ENCODE peak calls at places on chromosomes 4 and X, in six cellular contexts. One of them, this sample, is unnamed.

GRCh38 chrX:12956704-12957541 is 18.0 kb upstream of the TMSB4X start:
- DNase-seq in naive thymus-derived CD4-positive, alpha-beta T cell: peak
- DNase-seq in mucosa of descending colon: peak
- DNase-seq in lower lobe of right lung: no peak
- DNase-seq in foreskin fibroblast: no peak
- DNase-seq in fibroblast of lung: peak
- DNase-seq in this sample: peak

GRCh38 chrX:45621356-45622041 is 420.8 kb upstream of the DIPK2B start:
- DNase-seq in mucosa of descending colon: no peak
- DNase-seq in fibroblast of lung: peak
- DNase-seq in lower lobe of right lung: no peak
- DNase-seq in foreskin fibroblast: peak
- DNase-seq in naive thymus-derived CD4-positive, alpha-beta T cell: no peak
- DNase-seq in this sample: no peak

GRCh38 chr4:40980318-40980883 is 230.6 kb downstream of the NSUN7 start:
- DNase-seq in fibroblast of lung: no peak
- DNase-seq in foreskin fibroblast: no peak
- DNase-seq in naive thymus-derived CD4-positive, alpha-beta T cell: no peak
- DNase-seq in mucosa of descending colon: no peak
- DNase-seq in lower lobe of right lung: no peak
- DNase-seq in this sample: no peak

GRCh38 chr4:76307670-76308014 is 1.1 kb downstream of the STBD1 start:
- DNase-seq in naive thymus-derived CD4-positive, alpha-beta T cell: no peak
- DNase-seq in foreskin fibroblast: no peak
- DNase-seq in fibroblast of lung: no peak
- DNase-seq in lower lobe of right lung: no peak
- DNase-seq in mucosa of descending colon: peak
- DNase-seq in this sample: no peak

GRCh38 chr4:140300271-140300970 is 73.0 kb upstream of the SCOC start:
- DNase-seq in foreskin fibroblast: peak
- DNase-seq in fibroblast of lung: peak
- DNase-seq in mucosa of descending colon: no peak
- DNase-seq in naive thymus-derived CD4-positive, alpha-beta T cell: no peak
- DNase-seq in lower lobe of right lung: no peak
- DNase-seq in this sample: no peak

GRCh38 chrX:69919749-69920148 is 130.0 kb downstream of the AWAT2 start:
- DNase-seq in foreskin fibroblast: no peak
- DNase-seq in mucosa of descending colon: no peak
- DNase-seq in lower lobe of right lung: no peak
- DNase-seq in naive thymus-derived CD4-positive, alpha-beta T cell: no peak
- DNase-seq in fibroblast of lung: no peak
- DNase-seq in this sample: peak

GRCh38 chr4:3851211-3851610 is 85.0 kb downstream of the ADRA2C start:
- DNase-seq in naive thymus-derived CD4-positive, alpha-beta T cell: no peak
- DNase-seq in foreskin fibroblast: peak
- DNase-seq in lower lobe of right lung: no peak
- DNase-seq in fibroblast of lung: no peak
- DNase-seq in mucosa of descending colon: no peak
- DNase-seq in this sample: peak

GRCh38 chr4:77159798-77160197 is 2.8 kb downstream of the CCNG2 start:
- DNase-seq in lower lobe of right lung: no peak
- DNase-seq in fibroblast of lung: no peak
- DNase-seq in foreskin fibroblast: no peak
- DNase-seq in mucosa of descending colon: no peak
- DNase-seq in naive thymus-derived CD4-positive, alpha-beta T cell: no peak
- DNase-seq in this sample: no peak

GRCh38 chrX:3548743-3549441 is 164.6 kb downstream of the PRKX start:
- DNase-seq in lower lobe of right lung: no peak
- DNase-seq in foreskin fibroblast: peak
- DNase-seq in mucosa of descending colon: peak
- DNase-seq in fibroblast of lung: peak
- DNase-seq in naive thymus-derived CD4-positive, alpha-beta T cell: no peak
- DNase-seq in this sample: no peak

GRCh38 chrX:110402091-110402854 is 43.6 kb downstream of the RTL9 start:
- DNase-seq in naive thymus-derived CD4-positive, alpha-beta T cell: no peak
- DNase-seq in mucosa of descending colon: no peak
- DNase-seq in lower lobe of right lung: no peak
- DNase-seq in fibroblast of lung: peak
- DNase-seq in foreskin fibroblast: peak
- DNase-seq in this sample: no peak

GRCh38 chr4:89254847-89255246 is 52.8 kb downstream of the GPRIN3 start:
- DNase-seq in mucosa of descending colon: peak
- DNase-seq in lower lobe of right lung: no peak
- DNase-seq in fibroblast of lung: peak
- DNase-seq in foreskin fibroblast: peak
- DNase-seq in naive thymus-derived CD4-positive, alpha-beta T cell: peak
- DNase-seq in this sample: peak

GRCh38 chrX:150084474-150085229 is 146.4 kb upstream of the EOLA2 start:
- DNase-seq in mucosa of descending colon: no peak
- DNase-seq in lower lobe of right lung: no peak
- DNase-seq in foreskin fibroblast: peak
- DNase-seq in fibroblast of lung: peak
- DNase-seq in naive thymus-derived CD4-positive, alpha-beta T cell: no peak
- DNase-seq in this sample: no peak

GRCh38 chr4:74659576-74660411 is 134.5 kb downstream of the BTC start:
- DNase-seq in lower lobe of right lung: no peak
- DNase-seq in foreskin fibroblast: peak
- DNase-seq in mucosa of descending colon: peak
- DNase-seq in naive thymus-derived CD4-positive, alpha-beta T cell: no peak
- DNase-seq in fibroblast of lung: peak
- DNase-seq in this sample: no peak

GRCh38 chr4:109294006-109294405 is 8.5 kb downstream of the COL25A1 start:
- DNase-seq in lower lobe of right lung: no peak
- DNase-seq in naive thymus-derived CD4-positive, alpha-beta T cell: no peak
- DNase-seq in fibroblast of lung: no peak
- DNase-seq in mucosa of descending colon: peak
- DNase-seq in foreskin fibroblast: no peak
- DNase-seq in this sample: peak

GRCh38 chrX:153494061-153494460 is 719 bp upstream of the BGN start:
- DNase-seq in naive thymus-derived CD4-positive, alpha-beta T cell: no peak
- DNase-seq in foreskin fibroblast: no peak
- DNase-seq in mucosa of descending colon: no peak
- DNase-seq in fibroblast of lung: no peak
- DNase-seq in lower lobe of right lung: no peak
- DNase-seq in this sample: no peak

GRCh38 chr4:186104114-186104894 is at the start of gene FAM149A:
- DNase-seq in foreskin fibroblast: no peak
- DNase-seq in mucosa of descending colon: peak
- DNase-seq in naive thymus-derived CD4-positive, alpha-beta T cell: peak
- DNase-seq in lower lobe of right lung: peak
- DNase-seq in fibroblast of lung: peak
- DNase-seq in this sample: peak

GRCh38 chr4:163922302-163922701 is 427.8 kb downstream of the TMA16 start:
- DNase-seq in fibroblast of lung: peak
- DNase-seq in foreskin fibroblast: no peak
- DNase-seq in lower lobe of right lung: no peak
- DNase-seq in mucosa of descending colon: no peak
- DNase-seq in naive thymus-derived CD4-positive, alpha-beta T cell: no peak
- DNase-seq in this sample: no peak

GRCh38 chr4:183289688-183290087 is 30.4 kb downstream of the CLDN22 start:
- DNase-seq in foreskin fibroblast: no peak
- DNase-seq in fibroblast of lung: no peak
- DNase-seq in mucosa of descending colon: no peak
- DNase-seq in naive thymus-derived CD4-positive, alpha-beta T cell: no peak
- DNase-seq in lower lobe of right lung: no peak
- DNase-seq in this sample: peak

GRCh38 chr4:165684177-165684870 is 188.7 kb upstream of the TLL1 start:
- DNase-seq in fibroblast of lung: peak
- DNase-seq in foreskin fibroblast: peak
- DNase-seq in mucosa of descending colon: no peak
- DNase-seq in lower lobe of right lung: no peak
- DNase-seq in naive thymus-derived CD4-positive, alpha-beta T cell: no peak
- DNase-seq in this sample: no peak

DNA sequence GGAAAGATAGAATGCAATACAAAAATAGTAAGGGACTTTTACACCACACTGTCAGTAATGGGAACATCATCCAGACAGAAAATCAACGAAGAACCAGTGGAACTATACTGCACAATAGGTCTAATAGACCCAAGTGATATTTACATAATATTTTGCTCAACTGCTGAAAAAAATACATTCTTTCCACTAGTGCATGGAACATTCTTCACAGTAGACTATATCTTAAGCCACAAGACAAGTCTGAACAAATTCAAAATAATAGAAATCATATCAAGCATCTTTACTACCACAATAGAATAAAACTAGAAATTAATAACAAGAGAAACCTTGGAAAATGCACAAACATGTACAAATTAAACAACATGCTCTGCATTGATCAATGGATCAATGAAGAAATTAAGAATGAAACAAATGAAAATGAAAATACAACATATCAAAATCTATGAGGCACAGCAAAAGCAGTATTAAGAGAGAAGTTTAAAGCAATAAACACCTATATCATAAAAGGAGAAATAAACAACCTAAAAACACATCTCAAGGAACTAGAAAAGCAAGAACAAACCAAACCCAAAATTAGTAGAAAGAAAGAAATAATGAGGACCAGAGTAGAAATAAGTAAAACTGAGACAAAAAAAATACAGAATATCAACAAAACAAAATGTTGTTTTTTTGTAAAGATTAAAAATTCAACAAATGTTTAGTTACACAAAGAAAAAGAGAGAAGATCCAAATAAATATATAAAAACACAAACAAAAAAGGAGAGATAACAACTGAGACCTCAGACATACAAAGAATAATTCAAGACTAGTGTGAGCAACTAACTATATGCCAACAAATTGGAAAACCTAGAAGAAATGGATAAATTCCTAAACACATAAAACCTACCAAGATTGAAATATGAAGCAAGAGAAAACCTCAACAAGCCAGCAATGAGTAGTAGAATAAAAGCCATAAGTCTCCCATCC is 51.5 kb upstream of the ANTXR2 start:
- DNase-seq in fibroblast of lung: no peak
- DNase-seq in naive thymus-derived CD4-positive, alpha-beta T cell: no peak
- DNase-seq in foreskin fibroblast: no peak
- DNase-seq in mucosa of descending colon: no peak
- DNase-seq in lower lobe of right lung: no peak
- DNase-seq in this sample: no peak
- H3K4me3 ChIP-seq in fibroblast of lung: no peak
- H3K4me3 ChIP-seq in naive thymus-derived CD4-positive, alpha-beta T cell: no peak
- H3K4me3 ChIP-seq in foreskin fibroblast: no peak
- H3K4me3 ChIP-seq in mucosa of descending colon: no peak
- H3K4me3 ChIP-seq in lower lobe of right lung: no peak
- H3K4me3 ChIP-seq in this sample: no peak

GRCh38 chr4:6894086-6894478 is 15.5 kb upstream of the TBC1D14 start:
- DNase-seq in foreskin fibroblast: no peak
- DNase-seq in lower lobe of right lung: no peak
- DNase-seq in naive thymus-derived CD4-positive, alpha-beta T cell: no peak
- DNase-seq in fibroblast of lung: no peak
- DNase-seq in mucosa of descending colon: no peak
- DNase-seq in this sample: no peak

GRCh38 chr4:6892190-6892908 is 17.3 kb upstream of the TBC1D14 start:
- DNase-seq in fibroblast of lung: peak
- DNase-seq in naive thymus-derived CD4-positive, alpha-beta T cell: no peak
- DNase-seq in lower lobe of right lung: peak
- DNase-seq in foreskin fibroblast: no peak
- DNase-seq in mucosa of descending colon: peak
- DNase-seq in this sample: peak

GRCh38 chr4:6894528-6895498 is 14.8 kb upstream of the TBC1D14 start:
- DNase-seq in fibroblast of lung: no peak
- DNase-seq in mucosa of descending colon: no peak
- DNase-seq in lower lobe of right lung: no peak
- DNase-seq in naive thymus-derived CD4-positive, alpha-beta T cell: no peak
- DNase-seq in foreskin fibroblast: no peak
- DNase-seq in this sample: peak

GRCh38 chr4:6892909-6893202 is 16.8 kb upstream of the TBC1D14 start:
- DNase-seq in lower lobe of right lung: no peak
- DNase-seq in mucosa of descending colon: no peak
- DNase-seq in foreskin fibroblast: no peak
- DNase-seq in naive thymus-derived CD4-positive, alpha-beta T cell: no peak
- DNase-seq in fibroblast of lung: no peak
- DNase-seq in this sample: no peak

DNA sequence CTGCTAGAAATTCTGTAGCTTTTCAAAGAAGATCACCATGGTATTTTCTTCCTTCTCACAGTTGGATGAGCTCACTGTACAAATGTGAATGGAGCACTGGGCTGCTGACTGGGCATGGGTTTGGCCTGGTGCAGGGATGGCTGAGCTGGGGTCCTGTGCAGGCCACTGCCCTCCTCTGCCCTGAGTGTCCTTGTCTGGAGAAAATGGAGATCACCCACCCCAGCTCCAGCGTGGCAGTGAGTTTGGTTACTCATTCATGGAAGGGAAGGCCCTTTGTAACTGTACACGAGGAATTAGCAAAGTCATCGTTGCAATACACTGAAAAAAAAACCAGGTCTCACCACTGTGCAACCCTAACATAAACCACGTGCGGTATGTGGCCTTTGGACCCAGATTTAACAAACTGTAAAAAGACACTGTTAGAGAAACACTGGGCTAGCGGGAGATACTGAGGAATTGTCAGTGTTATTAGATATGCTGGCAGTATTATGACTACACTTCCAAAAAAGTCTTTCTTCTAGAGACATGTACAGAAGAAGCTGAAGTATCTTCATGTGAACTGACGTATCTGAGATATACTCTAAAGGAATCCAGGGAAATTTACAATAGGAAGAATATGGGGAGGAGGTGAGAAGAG is 16.1 kb upstream of the TBC1D14 start:
- DNase-seq in lower lobe of right lung: no peak
- DNase-seq in naive thymus-derived CD4-positive, alpha-beta T cell: no peak
- DNase-seq in fibroblast of lung: peak
- DNase-seq in foreskin fibroblast: no peak
- DNase-seq in mucosa of descending colon: peak
- DNase-seq in this sample: no peak
- H3K4me3 ChIP-seq in lower lobe of right lung: no peak
- H3K4me3 ChIP-seq in naive thymus-derived CD4-positive, alpha-beta T cell: no peak
- H3K4me3 ChIP-seq in fibroblast of lung: no peak
- H3K4me3 ChIP-seq in foreskin fibroblast: no peak
- H3K4me3 ChIP-seq in mucosa of descending colon: no peak
- H3K4me3 ChIP-seq in this sample: no peak

DNA sequence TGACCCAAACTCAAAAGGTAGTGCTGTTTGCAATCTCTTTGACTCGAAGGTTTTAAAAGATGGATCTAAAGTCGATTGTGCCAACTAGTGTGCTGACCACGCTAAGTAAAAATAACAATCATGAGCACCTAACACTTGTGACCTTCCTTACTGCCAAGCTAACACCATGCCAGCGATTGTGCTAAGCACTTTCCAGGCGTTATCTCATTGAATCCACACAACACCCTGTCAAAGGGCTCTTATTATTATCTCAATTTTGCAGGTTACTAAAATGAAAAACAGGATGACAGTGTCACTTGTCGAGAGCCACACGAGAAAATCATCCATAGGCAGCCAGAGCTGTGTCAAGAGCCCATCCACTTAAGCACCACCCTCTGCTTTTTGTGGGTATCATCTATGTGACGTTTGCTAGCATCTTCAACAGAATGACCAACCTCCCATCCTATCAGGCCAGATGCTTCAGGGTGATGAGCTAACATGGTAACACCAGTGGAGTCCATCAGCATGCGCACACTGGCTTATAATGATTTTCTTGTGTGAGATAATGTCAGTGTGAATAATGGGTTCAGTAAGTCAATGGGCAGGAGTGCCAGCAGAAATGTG is 893 bp upstream of the GAB3 start:
- DNase-seq in fibroblast of lung: no peak
- DNase-seq in lower lobe of right lung: no peak
- DNase-seq in mucosa of descending colon: no peak
- DNase-seq in naive thymus-derived CD4-positive, alpha-beta T cell: no peak
- DNase-seq in foreskin fibroblast: no peak
- DNase-seq in this sample: no peak
- H3K4me3 ChIP-seq in fibroblast of lung: no peak
- H3K4me3 ChIP-seq in lower lobe of right lung: peak
- H3K4me3 ChIP-seq in mucosa of descending colon: no peak
- H3K4me3 ChIP-seq in naive thymus-derived CD4-positive, alpha-beta T cell: peak
- H3K4me3 ChIP-seq in foreskin fibroblast: no peak
- H3K4me3 ChIP-seq in this sample: no peak

GRCh38 chr4:80492761-80493160 is 157.2 kb downstream of the CFAP299 start:
- DNase-seq in foreskin fibroblast: no peak
- DNase-seq in naive thymus-derived CD4-positive, alpha-beta T cell: peak
- DNase-seq in lower lobe of right lung: no peak
- DNase-seq in mucosa of descending colon: peak
- DNase-seq in fibroblast of lung: no peak
- DNase-seq in this sample: no peak
- H3K4me3 ChIP-seq in foreskin fibroblast: no peak
- H3K4me3 ChIP-seq in naive thymus-derived CD4-positive, alpha-beta T cell: no peak
- H3K4me3 ChIP-seq in lower lobe of right lung: no peak
- H3K4me3 ChIP-seq in mucosa of descending colon: no peak
- H3K4me3 ChIP-seq in fibroblast of lung: no peak
- H3K4me3 ChIP-seq in this sample: no peak